ENCODE peak calls at places on chromosomes 12 and 14, in eight cellular contexts. A, L, N, W, I, F, D and K are unnamed samples.

GRCh38 chr12:67442347-67442841 is 173.2 kb downstream of the CAND1 start:
- DNase-seq in A (peak), L (no peak), N (no peak), W (no peak), I (no peak), F (no peak), D (no peak), K (no peak)

GRCh38 chr12:16112626-16113560 is 164.6 kb downstream of the SLC15A5 start:
- DNase-seq in A (no peak), L (no peak), N (peak), W (no peak), I (peak), F (no peak), D (no peak), K (no peak)

GRCh38 chr12:122928891-122929538 is 33.1 kb upstream of the VPS37B start:
- DNase-seq in A (peak), L (no peak), N (no peak), W (no peak), I (no peak), F (peak), D (no peak), K (no peak)

GRCh38 chr14:102616799-102617198 is 24.4 kb downstream of the RCOR1 start:
- DNase-seq in A (no peak), L (no peak), N (no peak), W (no peak), I (peak), F (no peak), D (no peak), K (no peak)

GRCh38 chr12:63965936-63966602 is 121.6 kb downstream of the SRGAP1 start:
- DNase-seq in A (no peak), L (no peak), N (no peak), W (no peak), I (peak), F (no peak), D (no peak), K (no peak)

GRCh38 chr14:103332143-103332919 is 1.7 kb upstream of the EIF5 start:
- DNase-seq in A (no peak), L (peak), N (no peak), W (no peak), I (no peak), F (no peak), D (no peak), K (no peak)

GRCh38 chr14:88613552-88614010 is 50.7 kb downstream of the ZC3H14 start:
- DNase-seq in A (peak), L (peak), N (peak), W (no peak), I (peak), F (no peak), D (no peak), K (no peak)

GRCh38 chr12:117118838-117119591 is 19.8 kb upstream of the TESC start:
- DNase-seq in A (no peak), L (no peak), N (peak), W (no peak), I (no peak), F (no peak), D (no peak), K (no peak)

GRCh38 chr14:73825551-73826188 is 26.0 kb upstream of the PTGR2 start:
- DNase-seq in A (peak), L (peak), N (peak), W (peak), I (peak), F (peak), D (peak), K (peak)

GRCh38 chr12:3273409-3273853 is 196.3 kb downstream of the TSPAN9 start:
- DNase-seq in A (no peak), L (no peak), N (no peak), W (no peak), I (no peak), F (peak), D (no peak), K (no peak)

GRCh38 chr12:62922539-62922938 is 12.4 kb downstream of the PPM1H start:
- DNase-seq in A (no peak), L (no peak), N (peak), W (no peak), I (no peak), F (no peak), D (no peak), K (no peak)

GRCh38 chr12:130288201-130288600 is 49.5 kb upstream of the PIWIL1 start:
- DNase-seq in A (no peak), L (no peak), N (no peak), W (no peak), I (no peak), F (no peak), D (no peak), K (no peak)

GRCh38 chr12:105444050-105444808 is 113.7 kb downstream of the C12orf75 start:
- DNase-seq in A (no peak), L (no peak), N (peak), W (no peak), I (peak), F (no peak), D (no peak), K (no peak)

GRCh38 chr12:43882578-43883178 is 46.8 kb downstream of the TMEM117 start:
- DNase-seq in A (no peak), L (peak), N (peak), W (peak), I (peak), F (peak), D (no peak), K (peak)

GRCh38 chr12:107236824-107237467 is 143.6 kb upstream of the CRY1 start:
- DNase-seq in A (no peak), L (no peak), N (no peak), W (no peak), I (peak), F (peak), D (no peak), K (no peak)

GRCh38 chr12:116773276-116773731 is 35.2 kb downstream of the RNFT2 start:
- DNase-seq in A (no peak), L (no peak), N (no peak), W (no peak), I (peak), F (peak), D (no peak), K (peak)

GRCh38 chr14:51889851-51890250 is 29.4 kb downstream of the GNG2 start:
- DNase-seq in A (no peak), L (no peak), N (no peak), W (no peak), I (no peak), F (no peak), D (no peak), K (no peak)

GRCh38 chr12:43009307-43009706 is 419.8 kb upstream of the PRICKLE1 start:
- DNase-seq in A (no peak), L (no peak), N (no peak), W (no peak), I (peak), F (no peak), D (no peak), K (no peak)

GRCh38 chr14:100740931-100741330 is 14.2 kb downstream of the DLK1 start:
- DNase-seq in A (no peak), L (no peak), N (no peak), W (no peak), I (no peak), F (no peak), D (no peak), K (no peak)

GRCh38 chr14:68627050-68627867 is 165.6 kb downstream of the ZFP36L1 start:
- DNase-seq in A (peak), L (no peak), N (peak), W (no peak), I (no peak), F (no peak), D (no peak), K (no peak)

GRCh38 chr12:4245446-4245845 is 28.1 kb upstream of the CCND2 start:
- DNase-seq in A (no peak), L (no peak), N (no peak), W (no peak), I (no peak), F (no peak), D (no peak), K (no peak)

GRCh38 chr14:54329082-54329695 is 67.6 kb upstream of the CDKN3 start:
- DNase-seq in A (peak), L (peak), N (peak), W (no peak), I (peak), F (peak), D (no peak), K (no peak)

GRCh38 chr12:62712561-62712960 is 222.4 kb downstream of the PPM1H start:
- DNase-seq in A (no peak), L (no peak), N (no peak), W (no peak), I (no peak), F (no peak), D (no peak), K (no peak)

GRCh38 chr12:62270384-62270783 is 10.2 kb downstream of the USP15 start:
- DNase-seq in A (no peak), L (no peak), N (no peak), W (no peak), I (no peak), F (no peak), D (no peak), K (no peak)

GRCh38 chr14:67187210-67187609 is 2.0 kb upstream of the GARIN2 start:
- DNase-seq in A (no peak), L (no peak), N (peak), W (no peak), I (peak), F (peak), D (no peak), K (peak)